ENCODE peak calls at places on chromosome 6, in five cellular contexts. W is brain microvascular endothelial cell, G is NCI-H446, U is ELF-1, F is fibroblast of lung. B is an unnamed sample.

GRCh38 chr6:16925461-16925860 is 164.2 kb upstream of the ATXN1 start:
- DNase-seq in W (no peak), G (no peak), U (no peak), F (no peak), B (no peak)

GRCh38 chr6:137303436-137303835 is 84.3 kb upstream of the IFNGR1 start:
- DNase-seq in W (no peak), G (no peak), U (no peak), F (no peak), B (no peak)

GRCh38 chr6:128350416-128351254 is 169.8 kb downstream of the PTPRK start:
- DNase-seq in W (peak), G (no peak), U (no peak), F (no peak), B (no peak)

GRCh38 chr6:55319961-55320690 is 7.1 kb upstream of the GFRAL start:
- DNase-seq in W (no peak), G (no peak), U (peak), F (no peak), B (no peak)

GRCh38 chr6:28188111-28188979 is 36.7 kb upstream of the ZSCAN9 start:
- DNase-seq in W (no peak), G (no peak), U (no peak), F (no peak), B (no peak)

GRCh38 chr6:108781419-108782110 is 66.7 kb upstream of the ARMC2 start:
- DNase-seq in W (peak), G (no peak), U (peak), F (peak), B (no peak)

GRCh38 chr6:2450546-2450945 is 205.1 kb upstream of the GMDS start:
- DNase-seq in W (no peak), G (no peak), U (no peak), F (no peak), B (peak)

GRCh38 chr6:32291549-32291948 is 67.7 kb upstream of the NOTCH4 start:
- DNase-seq in W (no peak), G (no peak), U (no peak), F (no peak), B (no peak)

GRCh38 chr6:34930221-34930620 is 41.2 kb downstream of the ANKS1A start:
- DNase-seq in W (no peak), G (no peak), U (no peak), F (no peak), B (no peak)

GRCh38 chr6:137989696-137990095 is 117.5 kb downstream of the PERP start:
- DNase-seq in W (no peak), G (no peak), U (no peak), F (no peak), B (no peak)

GRCh38 chr6:32933661-32934085 is 7.2 kb downstream of the HLA-DMB start:
- DNase-seq in W (peak), G (peak), U (peak), F (peak), B (peak)

GRCh38 chr6:148104131-148104530 is 238.5 kb upstream of the SASH1 start:
- DNase-seq in W (no peak), G (no peak), U (no peak), F (no peak), B (no peak)

GRCh38 chr6:57262901-57263694 is 41.0 kb upstream of the RAB23 start:
- DNase-seq in W (peak), G (peak), U (no peak), F (peak), B (no peak)

GRCh38 chr6:39778581-39779270 is 13.4 kb upstream of the DAAM2 start:
- DNase-seq in W (no peak), G (no peak), U (no peak), F (no peak), B (no peak)

GRCh38 chr6:106974337-106974998 is at the start of gene CD24:
- DNase-seq in W (no peak), G (peak), U (peak), F (no peak), B (peak)

GRCh38 chr6:113248532-113248931 is 608.6 kb upstream of the MARCKS start:
- DNase-seq in W (no peak), G (no peak), U (no peak), F (no peak), B (no peak)

GRCh38 chr6:136464874-136465273 is 85.3 kb downstream of the MAP7 start:
- DNase-seq in W (no peak), G (no peak), U (no peak), F (no peak), B (no peak)

GRCh38 chr6:38525888-38526287 is 113.8 kb downstream of the BTBD9 start:
- DNase-seq in W (no peak), G (no peak), U (peak), F (no peak), B (no peak)

GRCh38 chr6:14985366-14985765 is 260.5 kb upstream of the JARID2 start:
- DNase-seq in W (no peak), G (no peak), U (no peak), F (no peak), B (no peak)

GRCh38 chr6:150332939-150333591 is 35.7 kb upstream of the IYD start:
- DNase-seq in W (no peak), G (no peak), U (no peak), F (no peak), B (no peak)

GRCh38 chr6:41537359-41537758 is 8.8 kb upstream of the FOXP4 start:
- DNase-seq in W (no peak), G (no peak), U (no peak), F (no peak), B (peak)